ENCODE peak calls at places on chromosomes 11 and 22, in five cellular contexts. V, Q, B, A and C are unnamed samples.

GRCh38 chr22:33897621-33897910 is 22.7 kb downstream of the LARGE1 start:
- DNase-seq in Q (no peak), B (no peak), V (no peak), A (no peak), C (no peak)

GRCh38 chr11:115580927-115581680 is 76.9 kb upstream of the CADM1 start:
- DNase-seq in A (no peak), Q (no peak), V (no peak), B (peak), C (no peak)

GRCh38 chr11:11987503-11988022 is 20.9 kb downstream of the DKK3 start:
- DNase-seq in A (peak), B (peak), V (peak), Q (no peak), C (peak)

GRCh38 chr22:39431821-39432251 is 25.0 kb upstream of the MGAT3 start:
- DNase-seq in V (no peak), B (no peak), A (peak), Q (no peak), C (peak)

GRCh38 chr22:41910599-41911291 is 4.1 kb downstream of the SHISA8 start:
- DNase-seq in V (no peak), Q (no peak), B (no peak), A (no peak), C (no peak)

GRCh38 chr22:42286205-42286604 is 15.8 kb upstream of the TCF20 start:
- DNase-seq in A (no peak), B (no peak), V (no peak), Q (no peak), C (no peak)

GRCh38 chr22:30694638-30695350 is at the start of gene OSBP2:
- DNase-seq in V (peak), Q (peak), B (no peak), A (no peak), C (no peak)

GRCh38 chr11:126408901-126409670 is 53.6 kb downstream of the ST3GAL4 start:
- DNase-seq in B (no peak), V (no peak), Q (no peak), A (no peak), C (no peak)

GRCh38 chr11:119890466-119890865 is 161.5 kb upstream of the NECTIN1 start:
- DNase-seq in Q (no peak), A (no peak), V (no peak), B (no peak), C (no peak)

GRCh38 chr11:104594228-104594958 is 303.9 kb downstream of the CASP12 start:
- DNase-seq in V (no peak), Q (no peak), B (no peak), A (no peak), C (peak)

GRCh38 chr11:35126879-35127576 is 11.9 kb upstream of the CD44 start:
- DNase-seq in A (no peak), V (no peak), Q (no peak), B (no peak), C (no peak)
- H2BK120ac ChIP-seq in A (no peak), V (no peak), Q (no peak), B (no peak), C (no peak)

GRCh38 chr11:47391077-47391583 is 12.8 kb upstream of the SPI1 start:
- DNase-seq in A (peak), Q (no peak), V (peak), B (no peak), C (no peak)
- H2BK120ac ChIP-seq in A (no peak), Q (no peak), V (no peak), B (no peak), C (no peak)

DNA sequence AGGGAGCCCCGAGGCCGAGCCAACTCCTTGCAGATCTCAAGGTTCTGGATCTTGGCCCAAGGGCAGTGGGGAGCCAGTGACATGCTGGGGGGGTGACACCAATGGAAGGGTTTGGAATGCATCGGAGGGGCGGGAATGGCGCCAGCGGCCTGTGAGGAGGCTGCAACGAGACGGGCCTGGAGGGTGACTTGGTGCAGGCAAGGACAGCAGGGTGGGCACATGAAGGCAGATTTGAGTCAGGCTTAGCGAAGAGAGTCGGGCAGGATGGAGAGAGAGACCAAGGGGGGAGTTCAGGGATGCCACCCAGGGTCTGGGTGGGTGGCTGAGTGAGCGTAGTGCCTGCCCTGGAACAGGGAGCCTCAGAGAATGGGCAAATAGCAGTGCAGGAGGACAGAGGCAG is 23.2 kb downstream of the ELFN2 start:
- DNase-seq in V (no peak), B (no peak), Q (no peak), A (no peak), C (no peak)
- H2BK120ac ChIP-seq in V (no peak), B (no peak), Q (no peak), A (no peak), C (no peak)

GRCh38 chr11:36631704-36632287 is 33.8 kb upstream of the RAG2 start:
- DNase-seq in Q (no peak), B (no peak), A (no peak), V (no peak), C (no peak)

GRCh38 chr11:36628765-36629199 is 30.7 kb upstream of the RAG2 start:
- DNase-seq in B (no peak), V (no peak), Q (no peak), A (no peak), C (no peak)

GRCh38 chr11:36627471-36627870 is 29.4 kb upstream of the RAG2 start:
- DNase-seq in A (no peak), V (no peak), Q (no peak), B (no peak), C (no peak)

GRCh38 chr11:36627006-36627405 is 29.0 kb upstream of the RAG2 start:
- DNase-seq in B (no peak), V (no peak), Q (no peak), A (no peak), C (no peak)

DNA sequence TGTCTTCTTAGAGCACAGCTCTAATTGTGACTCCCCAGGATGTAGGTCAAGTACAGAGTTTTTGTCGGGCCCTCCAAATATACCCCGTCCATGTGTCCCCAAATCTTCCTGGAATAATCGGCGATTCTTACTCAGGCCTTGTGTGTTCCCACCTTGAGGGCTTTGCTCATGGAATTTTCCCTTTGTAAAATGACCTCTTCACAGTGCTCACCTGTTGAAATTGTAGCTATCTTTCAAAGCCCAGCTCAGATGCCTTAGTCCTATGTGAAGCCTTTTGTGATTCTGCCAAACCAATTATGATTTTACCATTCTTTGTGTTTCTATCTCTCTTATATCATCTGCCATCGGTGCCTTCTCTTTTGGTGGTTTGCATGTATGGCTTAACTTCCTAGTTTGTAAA is 30.1 kb upstream of the RAG2 start:
- DNase-seq in Q (no peak), A (no peak), B (no peak), V (no peak), C (no peak)
- H2BK120ac ChIP-seq in Q (no peak), A (no peak), B (no peak), V (no peak), C (no peak)

GRCh38 chr22:19358195-19358594 is 66.7 kb upstream of the CLTCL1 start:
- DNase-seq in V (no peak), Q (no peak), A (peak), B (no peak), C (no peak)

GRCh38 chr22:19355413-19356157 is 64.1 kb upstream of the CLTCL1 start:
- DNase-seq in V (no peak), Q (no peak), A (no peak), B (no peak), C (no peak)

GRCh38 chr22:19358703-19359553 is 67.4 kb upstream of the CLTCL1 start:
- DNase-seq in Q (no peak), V (no peak), A (no peak), B (no peak), C (no peak)

GRCh38 chr22:19356708-19357269 is 65.3 kb upstream of the CLTCL1 start:
- DNase-seq in Q (no peak), A (no peak), V (no peak), B (no peak), C (no peak)

GRCh38 chr22:19357270-19358105 is 66.0 kb upstream of the CLTCL1 start:
- DNase-seq in V (no peak), Q (no peak), A (peak), B (no peak), C (peak)
- H2BK120ac ChIP-seq in V (no peak), Q (no peak), A (no peak), B (no peak), C (no peak)

DNA sequence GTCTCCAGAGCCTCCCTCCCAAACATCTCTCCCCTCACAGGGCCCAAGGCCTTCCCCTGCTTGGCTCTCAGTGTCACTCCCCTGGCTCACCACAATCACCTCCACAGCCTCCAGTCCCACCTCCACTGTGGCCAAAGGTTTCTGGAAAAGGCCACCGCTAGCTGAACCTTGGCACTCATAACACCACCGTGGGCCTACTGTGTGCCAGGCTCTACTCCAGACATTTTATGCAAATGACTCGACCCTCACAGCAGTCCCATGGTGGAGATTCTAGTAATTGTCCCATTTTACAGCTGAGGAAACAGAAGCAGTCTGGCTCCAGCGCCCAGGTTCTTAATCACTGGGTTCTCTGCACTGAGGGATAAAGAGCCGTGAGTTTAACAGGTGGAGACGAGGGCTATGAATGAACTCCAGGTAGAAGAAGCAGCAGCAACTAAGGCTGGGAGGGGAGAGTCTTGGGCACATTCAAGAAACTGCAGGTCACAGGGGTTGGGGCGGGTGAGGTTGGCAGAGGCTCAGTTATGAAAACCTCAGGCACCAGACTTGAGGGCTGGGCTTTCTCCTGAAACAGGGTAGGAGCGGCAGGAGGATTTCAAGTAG is 12.3 kb downstream of the P2RY2 start:
- DNase-seq in V (no peak), Q (no peak), A (no peak), B (no peak), C (no peak)
- H2BK120ac ChIP-seq in V (no peak), Q (no peak), A (no peak), B (no peak), C (no peak)

DNA sequence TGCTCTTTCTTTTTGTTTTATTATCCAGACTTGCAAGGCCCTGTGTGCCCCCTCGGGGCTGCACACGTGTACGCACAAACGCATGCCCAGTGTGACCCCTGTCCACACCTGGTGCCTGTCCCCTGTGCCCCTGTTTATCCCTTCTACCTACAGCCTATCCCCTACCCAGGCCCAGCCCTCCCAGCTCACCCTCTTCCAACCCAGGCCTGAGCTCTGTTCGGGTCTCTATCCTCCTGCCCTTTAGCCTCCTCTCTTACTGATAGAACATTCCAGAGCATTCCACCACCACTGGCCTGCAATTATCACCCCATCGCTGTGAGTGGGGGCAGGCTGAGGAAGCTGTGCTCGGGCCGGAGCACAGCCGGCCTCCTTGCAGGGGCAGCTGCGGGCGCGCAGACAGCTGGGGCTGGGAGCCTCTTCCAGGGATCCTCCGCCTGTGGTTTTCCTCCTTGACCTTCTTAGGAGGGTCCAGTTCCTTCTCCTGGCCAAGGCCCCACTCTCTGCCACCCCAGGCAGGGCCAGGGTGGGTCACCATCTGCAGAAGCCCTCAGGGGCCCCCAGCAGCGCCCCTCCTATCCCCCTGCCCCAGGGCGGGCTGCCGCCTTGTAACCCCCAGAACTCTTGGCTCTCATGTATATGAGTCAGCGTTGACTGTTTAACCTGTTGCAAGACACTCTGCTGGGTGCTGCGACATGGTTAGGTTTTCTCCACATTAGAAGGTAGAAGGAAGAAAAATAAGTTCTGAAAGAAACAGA is 41.8 kb upstream of the KCNQ1OT1 start:
- DNase-seq in B (peak), V (no peak), Q (no peak), A (peak), C (peak)
- H2BK120ac ChIP-seq in B (no peak), V (no peak), Q (no peak), A (peak), C (peak)